ENCODE peak calls at places on chromosome 18, in ten cellular contexts. J is fibroblast of gingiva; C is T-helper 1 cell; B is putamen; A is posterior cingulate gyrus; I is GM04504; E is stomach; X is A172; D is stimulated activated naive CD4-positive, alpha-beta T cell; Y is heart left ventricle. G is an unnamed sample.

GRCh38 chr18:39571511-39571910 is 2005.9 kb upstream of the CELF4 start:
- DNase-seq in A (no peak), J (no peak), E (no peak), C (no peak), X (peak), Y (no peak), D (no peak), B (no peak), I (no peak), G (no peak)

GRCh38 chr18:37457337-37457736 is 108.3 kb downstream of the CELF4 start:
- DNase-seq in I (no peak), B (no peak), X (no peak), D (no peak), A (no peak), Y (no peak), C (no peak), E (no peak), J (no peak), G (no peak)

GRCh38 chr18:72160504-72161445 is 383.4 kb downstream of the CBLN2 start:
- DNase-seq in I (no peak), A (no peak), C (no peak), E (no peak), J (no peak), D (no peak), Y (no peak), B (no peak), X (no peak), G (no peak)

GRCh38 chr18:22346342-22346967 is 71.3 kb downstream of the CTAGE1 start:
- DNase-seq in C (no peak), X (peak), D (no peak), A (no peak), E (peak), J (no peak), I (no peak), Y (peak), B (no peak), G (no peak)

GRCh38 chr18:47735041-47735440 is 195.4 kb downstream of the SMAD2 start:
- DNase-seq in J (no peak), X (no peak), B (no peak), E (no peak), Y (no peak), C (no peak), I (no peak), A (no peak), D (no peak), G (no peak)

GRCh38 chr18:6660334-6660733 is 69.2 kb upstream of the ARHGAP28 start:
- DNase-seq in D (no peak), B (no peak), E (no peak), A (no peak), C (no peak), J (peak), X (no peak), Y (no peak), I (no peak), G (peak)

GRCh38 chr18:45617284-45617683 is 2.0 kb downstream of the SLC14A2 start:
- DNase-seq in X (peak), D (no peak), J (peak), I (peak), E (peak), A (no peak), B (no peak), C (no peak), Y (peak), G (peak)

GRCh38 chr18:76499021-76499420 is 4.0 kb upstream of the ZNF516 start:
- DNase-seq in B (no peak), Y (no peak), I (no peak), X (no peak), E (no peak), A (no peak), J (no peak), C (no peak), D (no peak), G (no peak)

GRCh38 chr18:3511980-3512379 is 62.0 kb downstream of the TGIF1 start:
- DNase-seq in J (peak), D (no peak), B (no peak), A (no peak), E (no peak), C (no peak), I (peak), Y (no peak), X (peak), G (peak)

GRCh38 chr18:11665587-11665986 is 23.5 kb upstream of the GNAL start:
- DNase-seq in D (no peak), J (no peak), B (no peak), C (no peak), X (no peak), I (no peak), E (no peak), A (no peak), Y (no peak), G (no peak)

GRCh38 chr18:23710068-23710527 is 20.8 kb downstream of the LAMA3 start:
- DNase-seq in I (no peak), J (no peak), C (no peak), B (no peak), Y (no peak), D (no peak), X (peak), E (no peak), A (no peak), G (no peak)

GRCh38 chr18:52694804-52695203 is 354.8 kb downstream of the DCC start:
- DNase-seq in A (no peak), E (no peak), J (no peak), B (peak), Y (no peak), I (no peak), X (no peak), D (no peak), C (no peak), G (no peak)

GRCh38 chr18:13371689-13372404 is 153.3 kb downstream of the LDLRAD4 start:
- DNase-seq in A (no peak), C (no peak), Y (no peak), E (no peak), B (no peak), J (no peak), X (no peak), D (no peak), I (no peak), G (no peak)

GRCh38 chr18:30358545-30358944 is 684.0 kb downstream of the DSC3 start:
- DNase-seq in X (no peak), A (no peak), E (no peak), D (no peak), B (peak), I (no peak), J (no peak), Y (no peak), C (no peak), G (no peak)

GRCh38 chr18:36798738-36799473 is 29.9 kb downstream of the TPGS2 start:
- DNase-seq in Y (no peak), J (no peak), C (no peak), B (no peak), D (no peak), I (no peak), E (no peak), X (no peak), A (no peak), G (no peak)

GRCh38 chr18:72444756-72445155 is 99.4 kb downstream of the CBLN2 start:
- DNase-seq in Y (no peak), C (no peak), X (no peak), A (no peak), E (no peak), J (no peak), D (no peak), I (no peak), B (no peak), G (no peak)

GRCh38 chr18:12046751-12047335 is 46.8 kb upstream of the ANKRD62 start:
- DNase-seq in D (no peak), A (peak), I (no peak), X (no peak), C (no peak), B (no peak), J (no peak), E (no peak), Y (no peak), G (no peak)

GRCh38 chr18:35122586-35123224 is 81.5 kb downstream of the MAPRE2 start:
- DNase-seq in A (peak), E (no peak), Y (no peak), B (peak), X (no peak), J (no peak), C (no peak), I (no peak), D (no peak), G (no peak)

GRCh38 chr18:9642799-9643445 is 28.6 kb upstream of the PPP4R1 start:
- DNase-seq in X (peak), B (no peak), D (no peak), J (peak), E (no peak), A (no peak), C (no peak), I (no peak), Y (no peak), G (no peak)

GRCh38 chr18:57447154-57447621 is 12.0 kb downstream of the ONECUT2 start:
- DNase-seq in D (no peak), I (no peak), E (no peak), C (no peak), B (peak), A (peak), Y (no peak), J (no peak), X (no peak), G (no peak)